ENCODE peak calls at places on chromosomes 11 and 22, in nine cellular contexts. M is PC-9; I is mesenchymal stem cell; B is adipocyte; G is IMR-90; E is mucosa of descending colon; D is GM23248; X is CD8-positive, alpha-beta T cell; A is effector memory CD4-positive, alpha-beta T cell. Z is an unnamed sample.

GRCh38 chr11:103170865-103171264 is 61.6 kb downstream of the DYNC2H1 start:
- DNase-seq in M (peak; percentile 29), I (no peak), B (peak; percentile 78), G (peak; percentile 61), E (no peak), D (peak; percentile 64), X (no peak), A (no peak), Z (no peak)

GRCh38 chr11:45141171-45141570 is 5.3 kb upstream of the PRDM11 start:
- DNase-seq in M (no peak), I (no peak), B (no peak), G (no peak), E (no peak), D (no peak), X (no peak), A (no peak), Z (no peak)

GRCh38 chr22:46058591-46059519 is 81.9 kb upstream of the WNT7B start:
- DNase-seq in M (no peak), I (no peak), B (peak; percentile 48), G (no peak), E (peak; percentile 56), D (peak; percentile 74), X (no peak), A (no peak), Z (no peak)

GRCh38 chr11:94880216-94880615 is 93.1 kb downstream of the CWC15 start:
- DNase-seq in M (peak; percentile 98), I (no peak), B (no peak), G (peak; percentile 51), E (no peak), D (peak; percentile 42), X (no peak), A (no peak), Z (no peak)

GRCh38 chr11:118690553-118691304 is 11.3 kb upstream of the TREH start:
- DNase-seq in M (peak; percentile 28), I (no peak), B (no peak), G (no peak), E (no peak), D (no peak), X (no peak), A (no peak), Z (no peak)

GRCh38 chr11:44267366-44268072 is 42.4 kb downstream of the ALX4 start:
- DNase-seq in M (no peak), I (no peak), B (no peak), G (no peak), E (no peak), D (no peak), X (no peak), A (no peak), Z (no peak)

GRCh38 chr11:767238-767637 is 10.0 kb downstream of the GATD1 start:
- DNase-seq in M (no peak), I (no peak), B (no peak), G (no peak), E (no peak), D (no peak), X (no peak), A (no peak), Z (no peak)

GRCh38 chr11:43367382-43368178 is 8.9 kb downstream of the TTC17 start:
- DNase-seq in M (no peak), I (peak; percentile 29), B (no peak), G (peak; percentile 56), E (no peak), D (peak; percentile 3), X (no peak), A (no peak), Z (no peak)

GRCh38 chr11:17763703-17764102 is 29.1 kb downstream of the KCNC1 start:
- DNase-seq in M (no peak), I (no peak), B (no peak), G (no peak), E (peak; percentile 5), D (no peak), X (no peak), A (no peak), Z (no peak)

GRCh38 chr22:40462195-40462988 is 92.0 kb downstream of the SGSM3 start:
- DNase-seq in M (no peak), I (no peak), B (no peak), G (no peak), E (no peak), D (no peak), X (peak; percentile 25), A (no peak), Z (no peak)

GRCh38 chr22:45349916-45350315 is 40.2 kb downstream of the FAM118A start:
- DNase-seq in M (no peak), I (no peak), B (no peak), G (no peak), E (no peak), D (no peak), X (no peak), A (no peak), Z (no peak)

GRCh38 chr22:32905400-32905799 is 103.9 kb downstream of the TIMP3 start:
- DNase-seq in M (no peak), I (no peak), B (no peak), G (no peak), E (no peak), D (no peak), X (no peak), A (no peak), Z (no peak)

GRCh38 chr11:78901831-78902230 is 327.2 kb upstream of the NARS2 start:
- DNase-seq in M (no peak), I (no peak), B (no peak), G (no peak), E (no peak), D (no peak), X (no peak), A (no peak), Z (no peak)

GRCh38 chr11:3215346-3216026 is 3.1 kb downstream of the MRGPRG start:
- DNase-seq in M (no peak), I (no peak), B (no peak), G (no peak), E (peak; percentile 40), D (no peak), X (no peak), A (no peak), Z (no peak)

GRCh38 chr22:42270512-42271190 is at the start of gene TCF20:
- DNase-seq in M (peak; percentile 51), I (peak; percentile 83), B (peak; percentile 92), G (peak; percentile 62), E (peak; percentile 86), D (peak; percentile 90), X (peak; percentile 76), A (peak; percentile 76), Z (no peak)

GRCh38 chr22:49561976-49562375 is 265.7 kb downstream of the BRD1 start:
- DNase-seq in M (no peak), I (no peak), B (no peak), G (no peak), E (no peak), D (no peak), X (no peak), A (no peak), Z (no peak)

GRCh38 chr11:73996161-73996747 is 12.6 kb downstream of the UCP3 start:
- DNase-seq in M (no peak), I (no peak), B (no peak), G (no peak), E (no peak), D (no peak), X (no peak), A (no peak), Z (no peak)

GRCh38 chr22:29187831-29188230 is 17.9 kb upstream of the EMID1 start:
- DNase-seq in M (no peak), I (no peak), B (no peak), G (no peak), E (no peak), D (no peak), X (no peak), A (no peak), Z (no peak)

GRCh38 chr22:45686004-45686403 is 14.4 kb downstream of the ATXN10 start:
- DNase-seq in M (no peak), I (peak; percentile 54), B (peak; percentile 59), G (peak; percentile 78), E (no peak), D (peak; percentile 72), X (no peak), A (no peak), Z (no peak)

GRCh38 chr11:43278302-43278956 is 33.4 kb upstream of the API5 start:
- DNase-seq in M (peak; percentile 49), I (peak; percentile 19), B (peak; percentile 49), G (peak; percentile 23), E (no peak), D (peak; percentile 52), X (no peak), A (no peak), Z (no peak)

GRCh38 chr22:44047891-44048301 is 23.8 kb downstream of the PARVB start:
- DNase-seq in M (peak; percentile 5), I (no peak), B (no peak), G (no peak), E (no peak), D (peak; percentile 6), X (no peak), A (no peak), Z (no peak)
- H3K9me3 ChIP-seq in M (no peaks in the 10 kb centered on the region), I (no peaks in the 10 kb centered on the region), B (no peaks in the 10 kb centered on the region), G (no peaks in the 10 kb centered on the region), E (no peaks in the 10 kb centered on the region), D (no peaks in the 10 kb centered on the region), X (no peaks in the 10 kb centered on the region), A (no peaks in the 10 kb centered on the region), Z (no peaks in the 10 kb centered on the region)

DNA sequence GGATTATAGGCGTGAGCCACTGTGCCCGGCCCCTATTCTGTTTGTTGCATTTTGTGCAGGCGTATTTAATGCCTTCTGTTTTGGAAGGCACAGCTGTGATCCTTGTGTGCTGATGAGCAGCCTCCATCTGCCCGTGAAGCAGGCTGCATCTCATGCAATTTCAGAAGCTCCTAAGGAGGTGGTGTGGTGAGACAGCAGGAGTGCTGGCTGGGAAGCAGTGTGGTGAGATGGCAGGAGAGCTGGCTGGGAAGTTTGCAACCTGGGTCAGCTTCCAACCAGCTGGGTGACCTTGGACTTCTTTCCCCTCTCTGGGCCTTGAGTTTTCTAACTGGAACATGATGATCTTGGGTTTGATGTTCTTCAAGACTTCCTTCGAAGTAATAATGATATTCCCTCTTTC is 525.1 kb downstream of the TBC1D22A start:
- DNase-seq in M (no peak), I (no peak), B (no peak), G (no peak), E (no peak), D (no peak), X (no peak), A (no peak), Z (no peak)
- H3K9me3 ChIP-seq in M (no peaks in the 10 kb centered on the region), I (no peaks in the 10 kb centered on the region), B (no peaks in the 10 kb centered on the region), G (peaks cover 4% of the 10 kb centered on the region), E (no peaks in the 10 kb centered on the region), D (no peaks in the 10 kb centered on the region), X (no peaks in the 10 kb centered on the region), A (no peaks in the 10 kb centered on the region), Z (peaks cover 19% of the 10 kb centered on the region)

GRCh38 chr11:34899633-34900016 is 16.6 kb downstream of the APIP start:
- DNase-seq in M (no peak), I (no peak), B (no peak), G (no peak), E (no peak), D (no peak), X (no peak), A (no peak), Z (no peak)
- H3K9me3 ChIP-seq in M (peaks cover 14% of the 10 kb centered on the region), I (peaks cover 38% of the 10 kb centered on the region), B (peaks cover 22% of the 10 kb centered on the region), G (peaks cover 17% of the 10 kb centered on the region), E (peaks cover 45% of the 10 kb centered on the region), D (no peaks in the 10 kb centered on the region), X (peaks cover 29% of the 10 kb centered on the region), A (peaks cover 19% of the 10 kb centered on the region), Z (peaks cover 5% of the 10 kb centered on the region)

DNA sequence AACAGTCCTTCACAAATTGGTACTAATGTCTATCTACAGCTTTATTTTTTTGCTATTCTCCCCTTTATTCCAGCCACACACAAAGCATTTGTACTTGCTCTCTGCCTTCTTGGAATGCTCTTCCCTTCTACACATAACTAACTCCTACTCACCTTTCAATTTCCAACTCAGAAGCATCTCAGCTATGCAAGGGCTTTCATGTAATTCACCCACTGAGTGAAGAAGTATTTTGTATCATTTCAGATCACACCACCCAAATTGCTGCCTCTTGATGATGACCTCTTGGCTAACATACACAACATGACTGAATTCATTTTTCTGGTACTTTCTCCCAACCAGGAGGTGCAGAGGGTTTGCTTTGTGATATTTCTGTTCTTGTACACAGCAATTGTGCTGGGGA is at the start of gene OR4X2:
- DNase-seq in M (no peak), I (no peak), B (no peak), G (no peak), E (no peak), D (no peak), X (no peak), A (no peak), Z (no peak)
- H3K9me3 ChIP-seq in M (no peaks in the 10 kb centered on the region), I (peaks cover 12% of the 10 kb centered on the region), B (peaks cover 11% of the 10 kb centered on the region), G (peaks cover 2% of the 10 kb centered on the region), E (peaks cover 10% of the 10 kb centered on the region), D (no peaks in the 10 kb centered on the region), X (no peaks in the 10 kb centered on the region), A (no peaks in the 10 kb centered on the region), Z (peaks cover 13% of the 10 kb centered on the region)

Z was measured in iPS DF 6.9.